ENCODE peak calls at places on chromosomes 16 and 17, in four cellular contexts. I is HepG2, Z is K562, L is H1. F is an unnamed sample.
A peak's percentile ranks its signal among the peaks of the same experiment; 100 is the strongest.

GRCh38 chr17:30378191-30378796 is 433 bp upstream of the CPD start:
- DNase-seq in I (no peak), Z (peak; percentile 45), L (peak; percentile 59), F (no peak)

GRCh38 chr16:30526137-30526822 is at the start of gene ZNF768:
- DNase-seq in I (peak; percentile 38), Z (peak; percentile 90), L (peak; percentile 81), F (peak; percentile 33)

GRCh38 chr17:65231662-65232335 is 94.6 kb downstream of the RGS9 start:
- DNase-seq in I (peak; percentile 70), Z (peak; percentile 77), L (peak; percentile 77), F (peak; percentile 94)

GRCh38 chr16:89912143-89912542 is 6.5 kb upstream of the MC1R start:
- DNase-seq in I (no peak), Z (no peak), L (no peak), F (no peak)

GRCh38 chr17:40303009-40303657 is 5.8 kb upstream of the RARA start:
- DNase-seq in I (peak; percentile 64), Z (no peak), L (no peak), F (peak; percentile 71)

GRCh38 chr16:69754469-69755310 is at the start of gene NOB1:
- DNase-seq in I (peak; percentile 96), Z (peak; percentile 94), L (peak; percentile 98), F (peak; percentile 98)

GRCh38 chr17:28725166-28725659 is 820 bp downstream of the TLCD1 start:
- DNase-seq in I (peak; percentile 65), Z (peak; percentile 29), L (no peak), F (peak; percentile 74)

GRCh38 chr17:2707721-2708584 is 3.6 kb downstream of the CLUH start:
- DNase-seq in I (peak; percentile 45), Z (no peak), L (peak; percentile 81), F (peak; percentile 61)

GRCh38 chr17:44204453-44204882 is 4.8 kb upstream of the ATXN7L3 start:
- DNase-seq in I (no peak), Z (peak; percentile 27), L (no peak), F (no peak)

GRCh38 chr17:14299261-14300093 is 1.4 kb upstream of the HS3ST3B1 start:
- DNase-seq in I (peak; percentile 65), Z (peak; percentile 30), L (peak; percentile 79), F (peak; percentile 23)

GRCh38 chr16:46573834-46574159 is 47.4 kb downstream of the SHCBP1 start:
- DNase-seq in I (no peak), Z (no peak), L (no peak), F (no peak)

GRCh38 chr16:49876716-49877129 is 20.8 kb upstream of the ZNF423 start:
- DNase-seq in I (no peak), Z (peak; percentile 91), L (peak; percentile 99), F (peak; percentile 90)

GRCh38 chr17:50634123-50634914 is at the start of gene ABCC3:
- DNase-seq in I (peak; percentile 56), Z (no peak), L (peak; percentile 73), F (peak; percentile 87)

GRCh38 chr17:18314059-18314730 is 599 bp downstream of the TOP3A start:
- DNase-seq in I (no peak), Z (no peak), L (no peak), F (no peak)

GRCh38 chr17:66715745-66716156 is 119.2 kb upstream of the CACNG5 start:
- DNase-seq in I (peak; percentile 69), Z (no peak), L (no peak), F (peak; percentile 80)

GRCh38 chr17:47957591-47958490 is at the start of gene PRR15L:
- DNase-seq in I (no peak), Z (no peak), L (peak; percentile 64), F (no peak)

GRCh38 chr17:76532072-76532651 is 5.3 kb downstream of the CYGB start:
- DNase-seq in I (peak; percentile 61), Z (no peak), L (no peak), F (no peak)

GRCh38 chr16:68077866-68078725 is 7.1 kb upstream of the NFATC3 start:
- DNase-seq in I (no peak), Z (no peak), L (peak; percentile 24), F (no peak)
- H3K27ac ChIP-seq in I (peak overlapping the region; percentile 95), Z (peak overlapping the region; percentile 98), L (no peak overlapping the region), F (no peak overlapping the region)

GRCh38 chr16:19071811-19072777 is 4.7 kb downstream of the COQ7 start:
- DNase-seq in I (peak; percentile 75), Z (peak; percentile 46), L (peak; percentile 85), F (peak; percentile 77)
- TF ChIP-seq RNF2 in I (no peak), Z (no peak), L (no peak), F (no peak)

GRCh38 chr17:16081507-16082087 is 82.0 kb downstream of the TTC19 start:
- DNase-seq in I (peak; percentile 72), Z (no peak), L (no peak), F (no peak)

GRCh38 chr17:16080366-16080765 is 80.7 kb downstream of the TTC19 start:
- DNase-seq in I (no peak), Z (no peak), L (no peak), F (no peak)

GRCh38 chr17:16086957-16087356 is 87.3 kb downstream of the TTC19 start:
- DNase-seq in I (no peak), Z (no peak), L (no peak), F (no peak)

GRCh38 chr17:16083223-16083622 is 83.6 kb downstream of the TTC19 start:
- DNase-seq in I (no peak), Z (no peak), L (no peak), F (no peak)

GRCh38 chr17:16085066-16085699 is 85.6 kb downstream of the TTC19 start:
- DNase-seq in I (no peak), Z (no peak), L (no peak), F (no peak)
- H3K27ac ChIP-seq in I (no peak overlapping the region), Z (no peak overlapping the region), L (no peak overlapping the region), F (no peak overlapping the region)

DNA sequence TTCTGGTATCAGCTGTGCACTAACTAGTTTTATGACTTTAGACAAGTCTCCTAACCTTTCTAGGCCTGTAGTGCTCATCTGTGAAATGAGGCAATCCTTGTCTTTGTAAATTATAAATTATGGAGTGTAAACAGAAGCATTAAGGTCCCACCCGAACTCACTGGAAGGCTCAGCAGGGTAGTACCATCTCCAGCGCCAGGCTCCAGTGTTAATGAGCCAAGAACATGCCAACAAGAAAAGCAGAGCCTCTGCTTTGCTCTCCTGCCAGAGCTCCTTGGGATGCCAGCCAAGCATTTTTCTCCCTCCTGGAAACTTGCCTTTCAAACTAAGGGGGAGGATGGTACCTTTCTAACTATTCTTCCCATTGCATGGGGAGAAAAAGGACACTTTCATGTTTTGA is 14.9 kb downstream of the LIMD2 start:
- DNase-seq in I (no peak), Z (no peak), L (no peak), F (no peak)
- TF ChIP-seq RNF2 in I (no peak), Z (no peak), L (no peak), F (no peak)

DNA sequence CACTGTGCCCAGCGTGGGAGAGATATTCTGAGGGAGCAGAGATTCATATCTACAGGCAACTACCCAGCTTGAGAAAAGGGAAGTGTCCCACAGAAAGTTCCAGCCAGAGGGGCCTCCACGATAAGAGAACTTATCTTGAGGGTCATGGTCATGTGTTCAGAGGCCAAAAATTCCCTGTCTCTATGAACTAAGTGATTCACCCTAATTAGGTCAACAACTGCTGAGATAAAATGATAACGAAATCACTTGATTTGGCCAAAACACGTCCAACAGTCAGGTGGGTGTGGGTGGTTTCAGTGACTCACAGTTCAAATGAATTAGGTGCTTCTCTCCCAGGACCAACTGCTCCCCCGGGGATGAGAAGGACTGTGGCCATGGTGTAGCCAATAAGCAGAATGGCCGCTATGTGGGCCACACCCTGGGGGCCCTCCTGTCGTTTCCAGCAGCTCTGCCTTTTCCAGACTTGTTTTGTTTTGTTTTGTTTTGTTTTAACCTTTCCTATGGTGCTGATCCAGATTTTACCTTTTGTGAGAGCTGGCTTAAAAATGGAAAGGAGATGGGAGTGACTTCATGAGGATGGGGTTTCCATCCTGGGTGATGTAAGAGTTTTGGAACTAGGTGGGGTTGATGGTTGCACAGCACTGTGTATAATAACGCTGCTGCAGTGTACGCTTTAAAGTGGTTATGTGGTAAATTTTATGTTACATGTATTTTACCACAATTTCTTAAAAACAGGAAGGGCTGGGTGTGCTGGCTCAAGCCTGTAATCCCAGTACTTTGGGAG is 8.7 kb downstream of the DNAI2 start:
- DNase-seq in I (peak; percentile 45), Z (peak; percentile 62), L (no peak), F (peak; percentile 38)
- H3K27ac ChIP-seq in I (no peak overlapping the region), Z (no peak overlapping the region), L (no peak overlapping the region), F (no peak overlapping the region)

DNA sequence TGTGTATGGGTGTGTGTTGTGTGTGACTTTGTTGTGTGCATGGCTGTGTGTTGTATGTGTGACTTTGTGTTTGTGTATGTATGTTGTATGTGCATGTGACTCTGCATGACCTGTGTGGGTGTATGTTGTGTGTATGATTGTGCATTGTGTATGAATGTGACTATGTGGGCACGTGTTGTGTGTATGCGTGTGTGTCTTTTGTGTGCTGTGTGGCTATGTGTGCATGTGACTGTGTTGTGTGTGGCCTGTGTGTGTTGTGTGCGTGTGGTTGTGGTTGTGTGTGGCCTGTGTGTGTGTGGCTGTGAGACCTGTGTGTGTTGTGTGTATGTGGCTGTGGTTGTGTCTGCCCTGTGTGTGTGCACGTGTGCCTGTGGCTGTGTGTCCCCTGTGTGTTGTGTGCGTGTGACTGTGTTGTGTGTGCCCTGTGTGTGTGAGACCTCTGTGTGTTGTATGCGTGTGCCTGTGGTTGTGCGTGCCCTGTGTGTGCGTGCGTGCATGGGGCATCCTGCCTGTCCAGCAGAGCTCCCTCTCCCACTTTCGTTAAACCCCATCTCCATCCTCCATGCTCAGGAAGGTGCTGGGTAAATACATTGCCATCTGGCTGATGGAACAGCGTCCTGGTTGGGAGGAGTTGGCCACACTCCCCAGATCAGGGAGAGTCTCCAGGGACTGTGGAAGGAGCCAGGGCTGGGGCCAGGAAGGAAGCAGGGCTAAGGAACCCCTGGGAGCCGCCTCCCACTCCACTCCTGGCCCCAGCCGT is 90.1 kb upstream of the GSE1 start:
- DNase-seq in I (no peak), Z (no peak), L (no peak), F (no peak)
- TF ChIP-seq RNF2 in I (no peak), Z (no peak), L (no peak), F (no peak)

DNA sequence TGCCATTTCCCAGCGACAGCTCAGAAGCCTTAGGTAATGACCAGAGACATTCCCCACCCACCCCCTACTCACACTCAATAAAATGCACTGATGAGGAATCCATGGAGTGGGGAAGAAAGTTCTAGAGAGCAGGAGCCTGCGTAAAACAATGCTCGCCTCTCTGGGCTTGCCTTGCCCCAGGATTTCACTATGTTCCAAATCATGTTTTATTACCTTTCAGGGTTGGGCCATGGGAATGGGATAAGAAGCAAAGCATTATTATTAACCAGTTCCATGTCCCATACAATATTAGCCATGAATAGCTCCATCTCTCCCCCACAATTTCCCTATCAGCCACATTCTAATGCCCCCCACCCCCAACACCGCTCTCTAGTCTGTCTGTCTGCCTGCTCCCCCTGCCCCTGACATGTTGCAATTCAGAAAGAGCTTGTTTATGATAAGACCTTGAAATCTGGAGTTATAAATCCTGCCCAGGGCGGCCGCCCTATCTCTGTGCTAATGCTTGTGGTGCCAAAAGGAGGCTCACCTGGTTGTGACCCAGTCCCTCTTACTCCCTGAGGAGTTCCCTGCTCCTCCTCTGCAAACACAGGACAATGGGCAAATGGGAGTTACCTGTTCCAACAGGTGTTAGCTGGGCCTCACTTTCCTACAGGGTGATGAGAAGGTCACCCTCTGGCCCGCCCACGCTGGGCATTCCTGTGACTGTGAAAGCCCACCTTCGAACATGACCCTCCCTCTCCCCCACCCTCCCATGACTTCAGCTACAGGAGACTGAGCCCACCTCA is 28.0 kb upstream of the DDX52 start:
- DNase-seq in I (no peak), Z (no peak), L (no peak), F (no peak)
- H3K27ac ChIP-seq in I (peak overlapping the region; percentile 35), Z (no peak overlapping the region), L (no peak overlapping the region), F (peak overlapping the region; percentile 85)

F was measured in A549.